ENCODE peak calls at places on chromosomes 3 and 15, in ten cellular contexts. V, Z, G, A, Q, C, D, E, J and U are unnamed samples.

GRCh38 chr15:59830143-59830542 is 141.0 kb upstream of the BNIP2 start:
- DNase-seq in V (no peak), Z (no peak), G (no peak), A (no peak), Q (no peak), C (no peak), D (no peak), E (no peak), J (no peak), U (no peak)

GRCh38 chr3:142931222-142931621 is 32.3 kb downstream of the PAQR9 start:
- DNase-seq in V (no peak), Z (no peak), G (no peak), A (no peak), Q (no peak), C (no peak), D (no peak), E (no peak), J (no peak), U (no peak)

GRCh38 chr15:44157679-44158078 is 37.4 kb downstream of the FRMD5 start:
- DNase-seq in V (no peak), Z (no peak), G (no peak), A (no peak), Q (peak; percentile 76), C (no peak), D (peak; percentile 51), E (no peak), J (no peak), U (no peak)

GRCh38 chr3:107629556-107629955 is 106.8 kb downstream of the BBX start:
- DNase-seq in V (no peak), Z (no peak), G (no peak), A (no peak), Q (no peak), C (no peak), D (no peak), E (no peak), J (no peak), U (no peak)

GRCh38 chr3:136250862-136251460 is 821 bp downstream of the PCCB start:
- DNase-seq in V (peak; percentile 69), Z (peak; percentile 75), G (no peak), A (peak; percentile 72), Q (peak; percentile 16), C (peak; percentile 86), D (no peak), E (peak; percentile 70), J (peak; percentile 90), U (peak; percentile 61)

GRCh38 chr3:39052613-39053012 is 797 bp downstream of the WDR48 start:
- DNase-seq in V (no peak), Z (no peak), G (no peak), A (no peak), Q (no peak), C (no peak), D (no peak), E (no peak), J (no peak), U (no peak)

GRCh38 chr15:54567408-54568040 is 589.3 kb downstream of the UNC13C start:
- DNase-seq in V (no peak), Z (no peak), G (no peak), A (no peak), Q (no peak), C (no peak), D (no peak), E (no peak), J (no peak), U (no peak)

GRCh38 chr15:78241017-78241416 is 6.7 kb upstream of the ACSBG1 start:
- DNase-seq in V (peak; percentile 85), Z (peak; percentile 74), G (peak; percentile 53), A (peak; percentile 86), Q (no peak), C (peak; percentile 95), D (no peak), E (peak; percentile 96), J (peak; percentile 77), U (peak; percentile 92)

GRCh38 chr3:135982922-135983581 is 17.5 kb downstream of the PPP2R3A start:
- DNase-seq in V (no peak), Z (no peak), G (no peak), A (no peak), Q (no peak), C (no peak), D (no peak), E (no peak), J (no peak), U (no peak)

GRCh38 chr3:105260385-105260784 is 106.3 kb upstream of the ALCAM start:
- DNase-seq in V (no peak), Z (no peak), G (no peak), A (no peak), Q (no peak), C (no peak), D (no peak), E (no peak), J (no peak), U (no peak)

GRCh38 chr3:183830187-183830586 is 4.8 kb upstream of the MAP6D1 start:
- DNase-seq in V (no peak), Z (no peak), G (no peak), A (no peak), Q (no peak), C (no peak), D (no peak), E (no peak), J (no peak), U (no peak)

GRCh38 chr3:168049366-168049974 is 46.3 kb downstream of the GOLIM4 start:
- DNase-seq in V (no peak), Z (no peak), G (no peak), A (no peak), Q (peak; percentile 41), C (no peak), D (no peak), E (no peak), J (no peak), U (no peak)

GRCh38 chr15:41116872-41117242 is 777 bp upstream of the INO80 start:
- DNase-seq in V (no peak), Z (no peak), G (no peak), A (no peak), Q (no peak), C (no peak), D (no peak), E (no peak), J (no peak), U (no peak)

GRCh38 chr15:74317820-74318375 is 49.5 kb downstream of the CYP11A1 start:
- DNase-seq in V (peak; percentile 84), Z (no peak), G (no peak), A (peak; percentile 84), Q (no peak), C (peak; percentile 95), D (peak; percentile 80), E (no peak), J (no peak), U (peak; percentile 90)

GRCh38 chr3:194095464-194095863 is 40.5 kb upstream of the HES1 start:
- DNase-seq in V (peak; percentile 87), Z (no peak), G (no peak), A (peak; percentile 38), Q (no peak), C (peak; percentile 88), D (no peak), E (no peak), J (no peak), U (no peak)

GRCh38 chr3:41710646-41711388 is 251.1 kb downstream of the ULK4 start:
- DNase-seq in V (no peak), Z (no peak), G (no peak), A (no peak), Q (peak; percentile 23), C (no peak), D (peak; percentile 55), E (no peak), J (no peak), U (no peak)

GRCh38 chr15:40844543-40844981 is 714 bp downstream of the SPINT1 start:
- DNase-seq in V (peak; percentile 34), Z (no peak), G (no peak), A (peak; percentile 29), Q (no peak), C (peak; percentile 72), D (no peak), E (peak; percentile 83), J (no peak), U (no peak)

GRCh38 chr15:100206643-100207042 is 135.1 kb downstream of the ADAMTS17 start:
- DNase-seq in V (no peak), Z (peak; percentile 1), G (no peak), A (no peak), Q (no peak), C (no peak), D (no peak), E (peak; percentile 28), J (no peak), U (peak; percentile 21)

GRCh38 chr3:69051796-69052566 is at the start of gene TMF1:
- DNase-seq in V (peak; percentile 99), Z (peak; percentile 98), G (peak; percentile 94), A (peak; percentile 98), Q (peak; percentile 96), C (peak; percentile 99), D (peak; percentile 94), E (peak; percentile 99), J (peak; percentile 97), U (peak; percentile 98)

GRCh38 chr15:76844096-76844495 is 61.0 kb downstream of the SCAPER start:
- DNase-seq in V (no peak), Z (no peak), G (no peak), A (no peak), Q (no peak), C (no peak), D (no peak), E (no peak), J (no peak), U (no peak)